ENCODE peak calls at places on chromosomes 7 and 10, in six cellular contexts. E, P, I, G, K and N are unnamed samples.

GRCh38 chr10:15043674-15044073 is at the start of gene OLAH:
- DNase-seq in G (no peak), I (no peak), K (peak), E (peak), P (no peak), N (no peak)

GRCh38 chr10:76302936-76303656 is 871.7 kb downstream of the LRMDA start:
- DNase-seq in I (no peak), G (no peak), E (peak), K (peak), P (no peak), N (peak)

GRCh38 chr10:80486151-80486692 is 32.1 kb downstream of the TSPAN14 start:
- DNase-seq in E (no peak), K (no peak), I (no peak), P (no peak), G (no peak), N (no peak)

GRCh38 chr7:97004931-97005763 is at the start of gene DLX6:
- DNase-seq in G (no peak), P (no peak), I (no peak), K (peak), E (no peak), N (peak)

GRCh38 chr7:37428681-37429434 is 19.8 kb downstream of the ELMO1 start:
- DNase-seq in K (no peak), E (no peak), P (no peak), I (no peak), G (no peak), N (no peak)

GRCh38 chr7:150945171-150945852 is 32.8 kb downstream of the KCNH2 start:
- DNase-seq in E (no peak), I (no peak), P (peak), K (no peak), G (no peak), N (no peak)

GRCh38 chr7:15845868-15846267 is 159.4 kb upstream of the MEOX2 start:
- DNase-seq in P (no peak), G (no peak), K (no peak), I (no peak), E (no peak), N (no peak)

GRCh38 chr10:11097686-11098085 is 80.0 kb downstream of the CELF2 start:
- DNase-seq in I (no peak), P (no peak), G (no peak), K (no peak), E (no peak), N (no peak)

GRCh38 chr7:90530263-90530662 is 60.8 kb downstream of the PTTG1IP2 start:
- DNase-seq in P (no peak), I (no peak), G (no peak), E (peak), K (peak), N (peak)

GRCh38 chr7:157558516-157558874 is 221.7 kb downstream of the DNAJB6 start:
- DNase-seq in K (no peak), P (peak), I (no peak), E (no peak), G (no peak), N (no peak)

GRCh38 chr7:8719102-8719501 is 285.7 kb downstream of the NXPH1 start:
- DNase-seq in I (no peak), E (no peak), K (no peak), G (no peak), P (no peak), N (no peak)

GRCh38 chr7:97623333-97623732 is 108.6 kb upstream of the TAC1 start:
- DNase-seq in G (no peak), E (no peak), K (no peak), P (no peak), I (no peak), N (no peak)

GRCh38 chr7:128017880-128018845 is 13.1 kb downstream of the LRRC4 start:
- DNase-seq in G (no peak), E (peak), K (no peak), P (no peak), I (peak), N (peak)

GRCh38 chr10:132507956-132508490 is 29.6 kb upstream of the INPP5A start:
- DNase-seq in P (no peak), K (no peak), I (no peak), G (no peak), E (no peak), N (no peak)

GRCh38 chr10:70940834-70941568 is 52.6 kb upstream of the PCBD1 start:
- DNase-seq in G (peak), K (peak), P (no peak), E (no peak), I (peak), N (peak)

GRCh38 chr7:22278660-22279059 is 78.3 kb downstream of the RAPGEF5 start:
- DNase-seq in E (peak), I (no peak), K (no peak), P (no peak), G (no peak), N (no peak)

GRCh38 chr10:73780966-73781365 is 882 bp upstream of the CHCHD1 start:
- DNase-seq in P (no peak), E (no peak), I (no peak), K (no peak), G (no peak), N (no peak)

GRCh38 chr7:1144269-1144771 is 15.7 kb downstream of the ZFAND2A start:
- DNase-seq in P (no peak), E (no peak), G (peak), K (peak), I (peak), N (peak)

GRCh38 chr10:15333909-15334649 is 37.0 kb downstream of the FAM171A1 start:
- DNase-seq in P (no peak), I (peak), G (no peak), K (no peak), E (no peak), N (no peak)

GRCh38 chr10:73076361-73077183 is 20.1 kb downstream of the P4HA1 start:
- DNase-seq in E (no peak), I (peak), G (peak), K (peak), P (no peak), N (peak)

GRCh38 chr10:26486304-26486703 is 48.2 kb downstream of the APBB1IP start:
- DNase-seq in P (no peak), E (peak), I (no peak), K (peak), G (no peak), N (peak)

GRCh38 chr7:33888206-33888605 is 17.1 kb upstream of the BMPER start:
- DNase-seq in G (no peak), E (no peak), I (no peak), K (no peak), P (no peak), N (no peak)

GRCh38 chr10:48466611-48467240 is 138.1 kb downstream of the ARHGAP22 start:
- DNase-seq in P (peak), E (peak), I (no peak), K (peak), G (no peak), N (no peak)
- H3K4me3 ChIP-seq in P (peak), E (peak), I (no peak), K (no peak), G (peak), N (no peak)

DNA sequence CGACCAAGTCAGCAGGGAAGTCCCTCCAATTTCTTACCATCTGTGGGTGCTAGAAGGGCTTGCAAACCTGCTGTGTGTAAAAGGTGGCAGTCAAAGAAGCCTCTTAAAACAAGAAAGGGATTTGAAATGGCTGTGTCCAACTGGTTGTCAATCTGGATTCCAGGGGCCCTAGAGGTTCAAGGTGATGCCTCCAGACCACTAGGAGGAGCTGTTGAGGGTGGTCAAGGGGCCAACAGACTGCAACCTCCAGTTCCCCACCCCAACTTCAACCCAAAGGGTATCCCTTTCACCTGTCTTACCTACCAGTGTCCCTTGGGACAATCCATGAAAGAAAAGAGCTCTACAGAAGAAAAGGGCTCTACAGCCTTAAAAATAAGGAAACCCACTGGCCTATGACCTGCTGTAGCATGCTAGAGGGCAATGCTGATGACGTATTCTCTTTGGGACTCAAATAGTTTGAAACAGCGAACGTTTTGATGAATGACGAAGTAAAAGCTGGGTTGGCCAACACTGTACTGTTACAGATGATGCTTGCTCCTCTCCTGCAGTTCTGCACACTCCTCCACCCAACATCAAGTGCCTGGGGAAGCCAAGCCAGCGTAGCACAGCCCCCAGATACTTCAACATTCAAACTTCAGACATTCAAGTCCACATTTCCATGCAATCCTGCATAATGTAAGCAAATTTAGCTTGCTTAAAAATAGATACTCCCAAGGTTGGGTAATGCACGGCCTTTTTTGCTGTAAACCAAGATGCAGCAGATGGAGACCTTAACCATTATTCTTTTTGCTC is 46.0 kb upstream of the WDR11 start:
- DNase-seq in G (no peak), I (no peak), K (no peak), P (no peak), E (no peak), N (no peak)
- TF ChIP-seq CTCF in G (no peak), I (no peak), K (no peak), P (no peak), E (no peak), N (no peak)

GRCh38 chr7:95915731-95916130 is 143.4 kb downstream of the DYNC1I1 start:
- DNase-seq in G (no peak), K (no peak), E (no peak), P (no peak), I (no peak), N (peak)
- H3K4me3 ChIP-seq in G (no peak), K (no peak), E (no peak), P (no peak), I (no peak), N (no peak)

GRCh38 chr10:98423691-98424120 is 8.7 kb upstream of the PYROXD2 start:
- DNase-seq in I (no peak), G (no peak), K (no peak), E (peak), P (no peak), N (no peak)
- TF ChIP-seq CTCF in I (no peak), G (peak), K (peak), E (peak), P (no peak), N (no peak)